ENCODE peak calls at places on chromosomes 3 and 15, in six cellular contexts. A, W, V, U, B and M are unnamed samples.

GRCh38 chr3:23629181-23629893 is 176.4 kb upstream of the UBE2E1 start:
- DNase-seq in A (no peak), W (no peak), V (no peak), U (peak), B (no peak), M (no peak)

GRCh38 chr15:23403550-23403949 is 43.5 kb downstream of the GOLGA6L2 start:
- DNase-seq in A (peak), W (no peak), V (no peak), U (no peak), B (no peak), M (no peak)

GRCh38 chr15:36363335-36363734 is 216.1 kb upstream of the CDIN1 start:
- DNase-seq in A (no peak), W (no peak), V (no peak), U (peak), B (peak), M (no peak)

GRCh38 chr3:162332344-162332743 is 835.7 kb downstream of the OTOL1 start:
- DNase-seq in A (no peak), W (no peak), V (no peak), U (peak), B (no peak), M (no peak)

GRCh38 chr3:23916152-23916885 is 471 bp downstream of the NKIRAS1 start:
- DNase-seq in A (no peak), W (no peak), V (no peak), U (peak), B (no peak), M (no peak)

GRCh38 chr3:129016366-129016724 is 15.2 kb downstream of the EFCC1 start:
- DNase-seq in A (no peak), W (peak), V (peak), U (no peak), B (no peak), M (no peak)

GRCh38 chr15:33209575-33210519 is 15.3 kb upstream of the FMN1 start:
- DNase-seq in A (no peak), W (no peak), V (no peak), U (no peak), B (no peak), M (no peak)

GRCh38 chr3:12471228-12471627 is 13.1 kb upstream of the TSEN2 start:
- DNase-seq in A (no peak), W (peak), V (no peak), U (no peak), B (no peak), M (no peak)

GRCh38 chr15:68368731-68369435 is 63.1 kb downstream of the ITGA11 start:
- DNase-seq in A (no peak), W (no peak), V (no peak), U (peak), B (no peak), M (no peak)

GRCh38 chr3:170751894-170752283 is 118.1 kb downstream of the RPL22L1 start:
- DNase-seq in A (no peak), W (no peak), V (no peak), U (no peak), B (peak), M (no peak)

GRCh38 chr3:126159476-126159875 is 20.9 kb downstream of the ALDH1L1 start:
- DNase-seq in A (no peak), W (no peak), V (no peak), U (no peak), B (no peak), M (no peak)

GRCh38 chr3:189597918-189598317 is 33.3 kb upstream of the TP63 start:
- DNase-seq in A (no peak), W (no peak), V (no peak), U (no peak), B (no peak), M (no peak)

GRCh38 chr3:160157321-160157720 is 67.9 kb upstream of the C3orf80 start:
- DNase-seq in A (no peak), W (no peak), V (no peak), U (no peak), B (no peak), M (no peak)

GRCh38 chr3:121989943-121990342 is 32.1 kb downstream of the ILDR1 start:
- DNase-seq in A (no peak), W (no peak), V (peak), U (no peak), B (no peak), M (no peak)

GRCh38 chr15:60392986-60393811 is 4.6 kb downstream of the ANXA2 start:
- DNase-seq in A (peak), W (peak), V (peak), U (peak), B (peak), M (no peak)

GRCh38 chr3:195897081-195897852 is 11.1 kb downstream of the TNK2 start:
- DNase-seq in A (no peak), W (no peak), V (no peak), U (peak), B (peak), M (no peak)

GRCh38 chr3:46468758-46469600 is 4.3 kb upstream of the LTF start:
- DNase-seq in A (peak), W (no peak), V (no peak), U (no peak), B (no peak), M (no peak)
- H3K4me3 ChIP-seq in A (no peak), W (no peak), V (no peak), U (no peak), B (no peak), M (no peak)

DNA sequence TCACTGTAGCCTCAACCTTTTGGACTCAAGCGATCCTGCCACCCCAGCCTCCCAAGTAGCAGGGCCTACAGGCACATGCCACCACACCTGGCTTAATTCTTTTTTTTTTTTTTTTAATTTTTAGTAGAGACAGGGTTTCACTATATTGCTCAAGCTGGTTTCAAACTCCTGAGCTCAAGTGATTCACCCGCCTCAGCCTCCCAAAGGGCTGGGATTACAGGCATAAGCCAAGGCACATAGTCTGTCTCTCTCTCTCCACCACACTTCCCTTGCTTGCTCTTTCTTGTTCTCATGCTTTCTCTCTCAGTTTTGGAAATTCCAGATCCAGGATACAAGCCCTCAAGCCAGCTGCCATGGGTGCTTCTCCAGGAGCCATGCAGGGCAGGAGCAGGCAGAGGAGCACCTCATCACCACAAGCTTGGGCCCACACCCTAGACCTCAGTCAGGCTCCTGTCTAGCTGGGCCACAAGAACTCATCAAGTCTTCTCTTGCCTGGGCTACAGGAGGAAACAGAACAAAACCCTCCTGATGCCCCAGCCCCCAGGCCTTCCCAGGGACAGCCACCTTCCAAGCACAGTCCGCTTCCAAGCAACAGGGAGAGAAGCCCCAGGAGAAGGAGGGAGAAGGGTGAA is 145.3 kb upstream of the LPP start:
- DNase-seq in A (no peak), W (no peak), V (no peak), U (peak), B (no peak), M (no peak)
- TF ChIP-seq CTCF in A (no peak), W (no peak), V (no peak), U (no peak), B (no peak), M (no peak)

GRCh38 chr15:38769492-38769891 is 204.9 kb upstream of the RASGRP1 start:
- DNase-seq in A (no peak), W (no peak), V (no peak), U (no peak), B (no peak), M (no peak)

DNA sequence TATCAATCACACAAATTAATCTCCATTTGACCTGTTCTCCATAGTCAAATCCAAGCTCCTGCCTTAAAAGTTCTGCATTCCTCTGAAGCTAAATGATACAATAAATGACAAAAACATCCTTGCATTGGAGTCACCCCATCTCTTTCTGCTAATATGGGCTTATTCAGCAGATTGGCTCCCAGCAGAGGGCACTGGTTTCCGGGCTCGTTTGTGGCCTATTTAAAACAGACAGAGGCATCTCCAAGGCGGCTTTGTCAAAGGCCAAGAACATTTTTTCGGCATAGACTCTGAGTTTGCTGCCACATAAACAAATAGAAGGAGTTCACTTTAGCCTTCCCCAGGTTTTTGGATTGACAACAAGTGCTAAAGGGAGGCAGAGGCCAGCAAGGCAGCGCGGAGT is 204.4 kb upstream of the RASGRP1 start:
- DNase-seq in A (no peak), W (no peak), V (peak), U (peak), B (no peak), M (no peak)
- H3K4me3 ChIP-seq in A (no peak), W (no peak), V (no peak), U (no peak), B (no peak), M (no peak)

GRCh38 chr3:9887478-9887877 is 2.9 kb upstream of the JAGN1 start:
- DNase-seq in A (no peak), W (no peak), V (no peak), U (no peak), B (no peak), M (no peak)

GRCh38 chr3:9891072-9891622 is 737 bp downstream of the JAGN1 start:
- DNase-seq in A (no peak), W (no peak), V (no peak), U (no peak), B (no peak), M (no peak)

GRCh38 chr3:9889405-9889804 is 1.0 kb upstream of the JAGN1 start:
- DNase-seq in A (no peak), W (no peak), V (no peak), U (no peak), B (no peak), M (no peak)

GRCh38 chr3:9888540-9888939 is 1.9 kb upstream of the JAGN1 start:
- DNase-seq in A (no peak), W (no peak), V (no peak), U (no peak), B (no peak), M (no peak)

GRCh38 chr3:9890249-9891071 is at the start of gene JAGN1:
- DNase-seq in A (peak), W (peak), V (peak), U (peak), B (peak), M (peak)
- TF ChIP-seq CTCF in A (no peak), W (no peak), V (no peak), U (no peak), B (no peak), M (no peak)

DNA sequence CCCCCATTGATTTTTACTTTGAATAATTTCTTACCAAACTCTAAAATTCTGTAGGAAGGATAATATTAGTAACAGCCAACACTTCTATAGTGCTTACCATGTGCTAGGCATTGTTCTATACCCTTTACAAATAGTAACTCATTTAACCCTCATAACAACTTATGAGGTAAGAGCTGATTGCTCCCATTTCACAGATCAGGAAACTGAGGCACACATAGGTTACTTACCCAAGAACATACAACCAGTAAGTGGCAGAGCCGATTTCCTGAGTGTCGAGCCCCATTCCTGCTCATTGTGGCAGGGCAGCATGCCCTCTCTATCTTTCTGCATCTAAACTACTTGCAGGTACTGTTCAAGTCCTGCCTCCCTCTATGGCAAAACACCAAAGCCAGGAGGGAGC is 9.0 kb downstream of the CCDC32 start:
- DNase-seq in A (no peak), W (no peak), V (no peak), U (no peak), B (no peak), M (no peak)
- H3K4me3 ChIP-seq in A (no peak), W (no peak), V (no peak), U (no peak), B (no peak), M (no peak)

DNA sequence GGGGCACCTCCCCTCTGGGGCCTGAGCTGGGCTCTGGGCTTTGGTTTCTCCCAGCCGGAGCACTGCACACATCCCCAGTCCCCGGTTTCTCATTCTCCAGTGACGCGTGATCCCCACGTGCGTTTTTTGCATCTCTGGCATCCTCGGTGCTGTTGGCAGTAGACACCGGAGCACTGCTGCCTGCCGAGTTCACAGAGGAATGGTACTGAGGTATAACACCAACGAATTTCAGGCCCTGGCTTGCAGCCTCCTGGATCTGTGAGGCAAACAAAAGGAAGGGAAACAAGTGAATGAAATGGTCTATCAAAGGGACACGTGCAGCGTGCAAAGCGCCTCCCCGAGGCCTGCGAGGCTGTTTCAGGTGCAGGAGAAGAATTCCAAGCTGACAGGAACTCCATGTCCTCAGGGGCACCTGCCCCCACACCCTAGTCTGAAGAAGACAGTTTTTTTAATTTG is 112.9 kb downstream of the OXNAD1 start:
- DNase-seq in A (no peak), W (no peak), V (no peak), U (no peak), B (no peak), M (no peak)
- TF ChIP-seq CTCF in A (no peak), W (no peak), V (no peak), U (no peak), B (no peak), M (peak)

GRCh38 chr15:70100495-70101331 is 3.0 kb upstream of the TLE3 start:
- DNase-seq in A (no peak), W (peak), V (peak), U (peak), B (peak), M (peak)
- H3K4me3 ChIP-seq in A (peak), W (peak), V (peak), U (peak), B (peak), M (peak)

GRCh38 chr3:52372822-52373504 is 56.8 kb downstream of the DNAH1 start:
- DNase-seq in A (peak), W (peak), V (no peak), U (no peak), B (no peak), M (peak)
- TF ChIP-seq CTCF in A (no peak), W (no peak), V (no peak), U (no peak), B (no peak), M (no peak)